ENCODE peak calls at places on chromosomes 7 and 10, in eight cellular contexts. Z is NCI-H748 treated with DMSO at 0.1 percent for 48 hours; G is CD4-positive, alpha-beta T cell; P is cardiac muscle cell; C is left kidney; B is stimulated activated CD4-positive, alpha-beta T cell treated with anti-CD3 and anti-CD28 coated beads, TNF-alpha, amount 100 ng/mL, for 1 hour; U is HL-60; X is heart right ventricle. O is an unnamed sample.

GRCh38 chr10:123962756-123963469 is 71.3 kb upstream of the CPXM2 start:
- DNase-seq in Z (no peak), U (no peak), G (no peak), C (no peak), X (no peak), P (no peak), B (no peak), O (no peak)

GRCh38 chr10:35336921-35337741 is 822 bp downstream of the CCNY start:
- DNase-seq in C (peak; percentile 80), P (peak; percentile 38), G (peak; percentile 7), Z (no peak), U (peak; percentile 5), X (peak; percentile 54), B (no peak), O (no peak)

GRCh38 chr10:101781655-101781983 is 1.6 kb downstream of the NPM3 start:
- DNase-seq in Z (no peak), G (no peak), C (no peak), U (no peak), B (no peak), X (no peak), P (no peak), O (no peak)

GRCh38 chr7:55185321-55185802 is 166.5 kb downstream of the EGFR start:
- DNase-seq in P (no peak), C (no peak), G (no peak), B (no peak), U (no peak), Z (no peak), X (no peak), O (peak; percentile 65)

GRCh38 chr7:159105066-159105780 is 39.4 kb downstream of the VIPR2 start:
- DNase-seq in X (no peak), Z (no peak), U (no peak), B (no peak), C (no peak), P (no peak), G (no peak), O (no peak)

GRCh38 chr7:23462846-23463245 is 7.4 kb downstream of the IGF2BP3 start:
- DNase-seq in G (no peak), C (peak; percentile 56), U (peak; percentile 30), B (no peak), Z (no peak), P (peak; percentile 64), X (no peak), O (no peak)

GRCh38 chr10:12264204-12264908 is 68.4 kb downstream of the CDC123 start:
- DNase-seq in B (peak; percentile 40), X (peak; percentile 82), P (peak; percentile 77), G (peak; percentile 65), U (peak; percentile 49), C (peak; percentile 91), Z (peak; percentile 71), O (peak; percentile 62)

GRCh38 chr7:14690075-14690474 is 212.5 kb downstream of the DGKB start:
- DNase-seq in U (peak; percentile 42), P (no peak), G (no peak), C (no peak), X (no peak), Z (no peak), B (no peak), O (no peak)

GRCh38 chr10:71038921-71039320 is 150.6 kb upstream of the PCBD1 start:
- DNase-seq in Z (no peak), G (no peak), U (no peak), X (no peak), P (no peak), B (no peak), C (no peak), O (no peak)

GRCh38 chr7:23969443-23969842 is 259.4 kb downstream of the STK31 start:
- DNase-seq in G (no peak), C (no peak), X (no peak), Z (no peak), P (peak; percentile 3), U (no peak), B (no peak), O (no peak)

GRCh38 chr7:42843209-42843800 is 68.6 kb downstream of the C7orf25 start:
- DNase-seq in G (no peak), B (no peak), U (peak; percentile 46), C (peak; percentile 84), P (peak; percentile 65), X (peak; percentile 24), Z (peak; percentile 38), O (no peak)

GRCh38 chr10:11986593-11987216 is 55.9 kb downstream of the UPF2 start:
- DNase-seq in P (peak; percentile 90), B (peak; percentile 24), C (peak; percentile 90), X (peak; percentile 57), U (peak; percentile 43), G (peak; percentile 63), Z (peak; percentile 21), O (peak; percentile 63)

GRCh38 chr10:133274751-133275682 is 1.7 kb downstream of the ADAM8 start:
- DNase-seq in G (peak; percentile 72), X (no peak), C (no peak), U (peak; percentile 89), P (no peak), Z (no peak), B (peak; percentile 67), O (no peak)

GRCh38 chr10:103765981-103766380 is 89.4 kb downstream of the SH3PXD2A start:
- DNase-seq in Z (no peak), G (peak; percentile 85), X (peak; percentile 60), B (peak; percentile 71), U (peak; percentile 55), C (no peak), P (no peak), O (no peak)

GRCh38 chr7:148153611-148154010 is 437.0 kb upstream of the C7orf33 start:
- DNase-seq in U (no peak), G (no peak), C (peak; percentile 26), Z (no peak), P (peak; percentile 74), X (peak; percentile 77), B (no peak), O (no peak)

GRCh38 chr7:31134246-31135188 is 82.4 kb downstream of the ADCYAP1R1 start:
- DNase-seq in C (peak; percentile 92), G (peak; percentile 27), B (no peak), X (peak; percentile 59), U (peak; percentile 57), P (peak; percentile 85), Z (peak; percentile 74), O (no peak)

GRCh38 chr10:35789996-35790395 is 147.9 kb upstream of the FZD8 start:
- DNase-seq in X (no peak), P (no peak), U (no peak), G (no peak), B (no peak), Z (no peak), C (no peak), O (no peak)

GRCh38 chr10:117884088-117884487 is 162.7 kb downstream of the RAB11FIP2 start:
- DNase-seq in P (no peak), C (no peak), G (no peak), Z (no peak), U (no peak), B (no peak), X (no peak), O (no peak)

GRCh38 chr10:75335983-75336382 is 65.6 kb downstream of the ZNF503 start:
- DNase-seq in Z (no peak), P (no peak), G (no peak), C (no peak), B (no peak), U (no peak), X (no peak), O (no peak)

GRCh38 chr7:93715234-93715633 is 140.7 kb upstream of the CALCR start:
- DNase-seq in P (peak; percentile 74), X (peak; percentile 36), U (peak; percentile 47), Z (no peak), G (no peak), C (peak; percentile 73), B (no peak), O (peak; percentile 21)

GRCh38 chr10:101236376-101237079 is 7.3 kb upstream of the LBX1 start:
- DNase-seq in G (no peak), C (peak; percentile 64), Z (no peak), X (no peak), B (no peak), P (peak; percentile 34), U (no peak), O (no peak)

GRCh38 chr10:95287281-95287680 is 3.5 kb downstream of the PDLIM1 start:
- DNase-seq in X (no peak), Z (no peak), B (no peak), P (peak; percentile 53), C (peak; percentile 33), G (no peak), U (no peak), O (peak; percentile 5)

GRCh38 chr7:113873554-113874151 is 45.2 kb downstream of the PPP1R3A start:
- DNase-seq in X (no peak), C (no peak), U (no peak), G (no peak), P (no peak), Z (no peak), B (no peak), O (no peak)

GRCh38 chr10:95133997-95134396 is 60.0 kb upstream of the ACSM6 start:
- DNase-seq in U (no peak), C (no peak), Z (no peak), G (no peak), P (no peak), B (no peak), X (no peak), O (no peak)

O was measured in lower leg skin.